ENCODE peak calls at places on chromosomes 5 and 9, in five cellular contexts. A, C, G, R and H are unnamed samples. For H3K4me1, the result is how much of the 10 kb centered on the place peaks cover.

GRCh38 chr9:38708759-38709158 is 11.2 kb downstream of the FAM240B start:
- DNase-seq in R (no peak), A (peak), C (no peak), G (no peak), H (no peak)

GRCh38 chr9:124087226-124087625 is 75.7 kb downstream of the LHX2 start:
- DNase-seq in A (no peak), G (no peak), R (no peak), C (no peak), H (no peak)

GRCh38 chr5:38994329-38994927 is 79.8 kb downstream of the RICTOR start:
- DNase-seq in C (peak), G (no peak), A (peak), R (peak), H (no peak)

GRCh38 chr5:98468188-98468869 is 305.1 kb upstream of the RGMB start:
- DNase-seq in A (peak), R (peak), C (no peak), G (no peak), H (no peak)

GRCh38 chr5:162068412-162068811 is 839 bp downstream of the GABRG2 start:
- DNase-seq in R (peak), C (peak), G (no peak), A (peak), H (no peak)

GRCh38 chr5:74063346-74063745 is 437.4 kb downstream of the ARHGEF28 start:
- DNase-seq in C (no peak), A (no peak), G (no peak), R (no peak), H (no peak)

GRCh38 chr5:61744690-61745619 is 412.9 kb downstream of the ZSWIM6 start:
- DNase-seq in C (no peak), G (no peak), A (peak), R (no peak), H (no peak)

GRCh38 chr5:160188151-160188967 is 40.9 kb upstream of the FABP6 start:
- DNase-seq in C (peak), A (peak), G (peak), R (peak), H (peak)

GRCh38 chr5:55623789-55624188 is 88.3 kb downstream of the SLC38A9 start:
- DNase-seq in R (no peak), C (no peak), G (no peak), A (no peak), H (no peak)

GRCh38 chr5:54254482-54255198 is 55.7 kb downstream of the ARL15 start:
- DNase-seq in C (peak), A (peak), G (no peak), R (peak), H (no peak)

GRCh38 chr5:131389869-131390265 is 126.0 kb downstream of the CDC42SE2 start:
- DNase-seq in C (no peak), R (no peak), G (no peak), A (no peak), H (no peak)

GRCh38 chr5:80686757-80687156 is 32.0 kb upstream of the DHFR start:
- DNase-seq in G (no peak), R (peak), A (peak), C (no peak), H (no peak)

GRCh38 chr9:138122201-138122600 is 244.6 kb downstream of the CACNA1B start:
- DNase-seq in A (no peak), R (no peak), C (no peak), G (peak), H (peak)
- H3K4me1 ChIP-seq in A (under half), R (under half), C (under half), G (under half), H (under half)

DNA sequence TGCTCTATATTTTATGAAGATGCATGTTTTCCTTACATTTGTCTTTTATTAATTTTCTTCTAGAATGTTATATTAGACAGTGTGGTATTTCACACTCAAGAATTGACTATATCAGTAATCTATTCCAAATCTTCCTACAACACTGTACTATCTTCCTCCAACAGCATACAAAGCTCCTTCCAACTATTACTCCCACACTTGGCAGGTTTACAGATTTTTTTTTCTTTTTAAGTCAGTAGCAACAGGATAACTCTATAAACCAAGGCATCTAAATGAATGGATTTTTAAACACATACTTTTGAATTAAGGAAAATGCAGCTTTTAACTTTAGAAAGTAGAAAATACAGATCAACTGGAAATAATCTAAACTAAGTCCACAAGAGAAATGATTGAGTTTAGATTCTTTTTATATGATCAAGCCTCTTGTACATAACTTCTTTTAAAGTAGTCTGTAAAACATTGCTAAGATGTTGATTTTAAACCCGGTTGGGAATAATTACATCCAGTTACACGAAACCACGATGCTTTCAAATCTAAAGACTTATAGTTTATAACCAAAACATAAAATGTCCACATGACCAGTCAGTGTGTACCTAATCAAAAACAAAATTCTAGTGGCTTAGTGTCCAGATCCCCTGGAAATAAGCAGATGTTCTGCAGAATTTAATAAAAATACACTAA is 281.6 kb downstream of the ADAMTS6 start:
- DNase-seq in A (peak), G (no peak), R (peak), C (no peak), H (no peak)
- H3K4me1 ChIP-seq in A (half or more), G (under half), R (half or more), C (under half), H (under half)

GRCh38 chr5:151150484-151151262 is 6.9 kb downstream of the ANXA6 start:
- DNase-seq in C (peak), G (peak), A (no peak), R (peak), H (peak)

GRCh38 chr5:151153766-151154272 is 3.8 kb downstream of the ANXA6 start:
- DNase-seq in A (no peak), R (peak), C (no peak), G (no peak), H (no peak)

GRCh38 chr5:151153300-151153699 is 4.3 kb downstream of the ANXA6 start:
- DNase-seq in A (no peak), G (no peak), R (no peak), C (no peak), H (no peak)

GRCh38 chr5:151151263-151151660 is 6.3 kb downstream of the ANXA6 start:
- DNase-seq in R (no peak), G (no peak), A (no peak), C (no peak), H (no peak)

GRCh38 chr5:151151793-151152192 is 5.8 kb downstream of the ANXA6 start:
- DNase-seq in R (peak), A (no peak), C (peak), G (no peak), H (no peak)
- H3K4me1 ChIP-seq in R (under half), A (under half), C (half or more), G (half or more), H (half or more)

GRCh38 chr5:150073086-150073625 is 13.2 kb downstream of the CSF1R start:
- DNase-seq in C (peak), R (no peak), G (no peak), A (no peak), H (peak)

GRCh38 chr5:150070277-150070638 is 16.1 kb downstream of the CSF1R start:
- DNase-seq in C (peak), G (peak), R (no peak), A (no peak), H (peak)

GRCh38 chr5:150069619-150070276 is 16.6 kb downstream of the CSF1R start:
- DNase-seq in A (no peak), R (no peak), G (peak), C (peak), H (peak)

GRCh38 chr5:150068961-150069618 is 17.3 kb downstream of the CSF1R start:
- DNase-seq in R (no peak), G (peak), C (peak), A (no peak), H (peak)

DNA sequence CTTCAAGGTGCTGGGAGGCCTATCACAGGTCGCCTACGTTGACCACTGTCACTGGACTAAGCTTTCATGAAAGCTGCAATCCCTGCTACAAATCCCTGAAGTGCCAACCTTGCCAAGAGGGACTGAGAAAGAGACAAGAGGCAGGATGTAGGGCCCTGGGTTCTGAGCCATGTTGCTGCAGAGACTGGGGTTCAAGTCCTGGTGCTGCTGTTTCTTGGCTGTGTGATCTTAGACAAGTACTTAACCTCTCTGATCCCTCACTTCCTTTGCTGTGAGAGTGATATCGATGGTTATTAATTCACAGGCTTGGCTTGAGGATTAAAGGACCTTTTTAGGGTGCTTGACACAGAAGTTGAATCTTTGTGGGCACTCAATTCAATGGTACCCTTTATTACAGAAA is 15.5 kb downstream of the CSF1R start:
- DNase-seq in G (no peak), R (no peak), A (no peak), C (peak), H (peak)
- H3K4me1 ChIP-seq in G (under half), R (under half), A (under half), C (under half), H (under half)

DNA sequence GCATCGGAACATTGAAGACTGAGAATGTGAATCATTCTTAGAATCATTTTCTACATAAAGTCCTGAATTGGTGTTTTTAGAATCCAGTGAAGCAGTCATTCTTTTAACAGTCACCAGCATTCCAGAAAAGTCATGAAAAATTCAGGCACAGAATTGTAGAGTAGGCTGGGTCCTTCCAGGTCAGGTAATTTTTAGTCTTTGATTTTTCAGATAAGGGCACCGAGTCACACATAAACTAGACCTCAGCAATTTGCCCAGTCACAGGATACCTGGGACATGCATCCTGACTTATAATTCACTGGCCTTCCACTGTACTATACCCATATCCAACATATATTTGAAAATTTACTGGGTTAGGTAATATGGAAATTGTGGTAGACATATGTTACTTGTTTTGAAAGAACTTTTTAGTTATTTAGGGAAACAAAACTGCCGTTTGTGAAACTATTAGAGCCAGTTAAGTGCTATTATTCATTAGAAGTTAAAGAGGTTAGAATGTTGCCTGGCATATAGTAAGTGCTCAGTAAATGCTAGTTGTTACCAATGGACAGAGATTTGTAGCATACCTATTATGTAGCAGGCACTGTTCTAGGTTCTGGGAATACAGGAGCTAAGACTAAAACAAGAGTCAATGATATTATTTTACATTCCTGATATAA is 10.9 kb downstream of the MAN2A1 start:
- DNase-seq in G (no peak), C (no peak), R (no peak), A (no peak), H (no peak)
- H3K4me1 ChIP-seq in G (half or more), C (half or more), R (under half), A (under half), H (half or more)

GRCh38 chr5:172870807-172871431 is 36.9 kb downstream of the ERGIC1 start:
- DNase-seq in C (peak), A (peak), G (peak), R (no peak), H (peak)
- H3K4me1 ChIP-seq in C (half or more), A (under half), G (half or more), R (half or more), H (half or more)

GRCh38 chr9:113992276-113992951 is 85.7 kb downstream of the AMBP start:
- DNase-seq in R (no peak), A (no peak), G (peak), C (peak), H (peak)
- H3K4me1 ChIP-seq in R (under half), A (under half), G (under half), C (under half), H (under half)

GRCh38 chr9:121643473-121643872 is 8.0 kb upstream of the DAB2IP start:
- DNase-seq in G (no peak), A (no peak), R (no peak), C (no peak), H (no peak)
- H3K4me1 ChIP-seq in G (under half), A (under half), R (under half), C (under half), H (under half)

GRCh38 chr9:69377291-69377690 is 52.3 kb downstream of the ENTREP1 start:
- DNase-seq in R (no peak), C (no peak), G (no peak), A (no peak), H (no peak)

GRCh38 chr9:69376651-69377050 is 51.6 kb downstream of the ENTREP1 start:
- DNase-seq in A (peak), R (peak), C (peak), G (peak), H (no peak)

GRCh38 chr9:69380301-69380700 is 55.3 kb downstream of the ENTREP1 start:
- DNase-seq in C (no peak), R (no peak), A (peak), G (no peak), H (no peak)

GRCh38 chr9:69379250-69379982 is 54.4 kb downstream of the ENTREP1 start:
- DNase-seq in A (peak), G (peak), C (peak), R (peak), H (no peak)

DNA sequence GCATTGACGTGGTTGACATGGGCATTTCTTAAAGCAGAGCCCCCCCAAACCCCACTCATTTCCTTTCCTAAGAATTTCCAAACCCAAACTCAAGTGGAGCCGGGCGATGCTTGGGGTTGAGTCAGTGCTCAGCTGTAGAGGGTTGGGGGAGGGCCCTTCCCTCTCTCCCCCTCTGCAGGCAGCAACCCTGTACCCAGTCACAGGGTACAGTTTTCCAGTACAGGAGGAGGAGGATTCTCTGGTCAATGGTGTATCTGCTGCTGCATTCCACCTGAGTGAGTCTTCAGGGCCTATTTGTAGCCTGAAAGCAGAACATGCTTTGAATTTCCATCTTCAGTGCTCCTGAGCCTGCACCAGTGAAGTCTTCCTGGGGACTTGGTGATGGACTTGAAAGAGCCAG is 55.8 kb downstream of the ENTREP1 start:
- DNase-seq in R (peak), G (peak), A (peak), C (no peak), H (no peak)
- H3K4me1 ChIP-seq in R (under half), G (half or more), A (under half), C (under half), H (under half)